ENCODE peak calls at places on chromosomes 12 and 14, in four cellular contexts. I is H1, V is IMR-90, J is kidney. B is an unnamed sample.

GRCh38 chr14:92223027-92223426 is 99.9 kb upstream of the SLC24A4 start:
- DNase-seq in I (no peak), V (no peak), J (no peak), B (no peak)

GRCh38 chr12:52029686-52030085 is 21.6 kb upstream of the NR4A1 start:
- DNase-seq in I (peak; percentile 71), V (peak; percentile 52), J (peak; percentile 74), B (no peak)

GRCh38 chr12:41188058-41188840 is at the start of gene PDZRN4:
- DNase-seq in I (peak; percentile 72), V (no peak), J (peak; percentile 79), B (no peak)

GRCh38 chr12:92145481-92145730 is 240 bp downstream of the BTG1 start:
- DNase-seq in I (no peak), V (no peak), J (no peak), B (no peak)

GRCh38 chr12:130704606-130705005 is 11.5 kb downstream of the RIMBP2 start:
- DNase-seq in I (peak; percentile 38), V (no peak), J (peak; percentile 42), B (no peak)

GRCh38 chr14:76203086-76204001 is 51.6 kb downstream of the GPATCH2L start:
- DNase-seq in I (no peak), V (peak; percentile 100), J (peak; percentile 72), B (no peak)

GRCh38 chr12:51954465-51955361 is 3.2 kb downstream of the ACVR1B start:
- DNase-seq in I (no peak), V (no peak), J (no peak), B (no peak)

GRCh38 chr12:119006749-119007148 is 25.4 kb downstream of the SRRM4 start:
- DNase-seq in I (no peak), V (no peak), J (peak; percentile 48), B (no peak)

GRCh38 chr14:103298620-103299019 is 35.4 kb upstream of the EIF5 start:
- DNase-seq in I (peak; percentile 17), V (no peak), J (no peak), B (no peak)

GRCh38 chr12:89636054-89636775 is 72.4 kb downstream of the ATP2B1 start:
- DNase-seq in I (no peak), V (peak; percentile 79), J (no peak), B (no peak)

GRCh38 chr12:124829008-124829707 is 34.5 kb downstream of the SCARB1 start:
- DNase-seq in I (no peak), V (peak; percentile 85), J (no peak), B (no peak)

GRCh38 chr12:130335517-130336392 is 1.9 kb upstream of the PIWIL1 start:
- DNase-seq in I (peak; percentile 55), V (peak; percentile 34), J (no peak), B (no peak)

GRCh38 chr14:102824832-102825231 is 47.6 kb downstream of the TRAF3 start:
- DNase-seq in I (no peak), V (peak; percentile 86), J (no peak), B (no peak)

GRCh38 chr12:63353559-63353958 is 202.6 kb upstream of the AVPR1A start:
- DNase-seq in I (no peak), V (peak; percentile 2), J (no peak), B (no peak)

GRCh38 chr12:73731658-73732057 is 806.0 kb upstream of the ATXN7L3B start:
- DNase-seq in I (no peak), V (no peak), J (no peak), B (no peak)

GRCh38 chr12:2574536-2574935 is 220.2 kb upstream of the FKBP4 start:
- DNase-seq in I (no peak), V (no peak), J (no peak), B (no peak)

GRCh38 chr12:75820848-75821578 is 210.6 kb downstream of the PHLDA1 start:
- DNase-seq in I (no peak), V (peak; percentile 97), J (no peak), B (no peak)

GRCh38 chr12:38884666-38885065 is 20.7 kb downstream of the CPNE8 start:
- DNase-seq in I (no peak), V (no peak), J (no peak), B (no peak)

GRCh38 chr14:100640481-100641273 is 53.5 kb upstream of the BEGAIN start:
- DNase-seq in I (no peak), V (peak; percentile 28), J (no peak), B (peak; percentile 62)

DNA sequence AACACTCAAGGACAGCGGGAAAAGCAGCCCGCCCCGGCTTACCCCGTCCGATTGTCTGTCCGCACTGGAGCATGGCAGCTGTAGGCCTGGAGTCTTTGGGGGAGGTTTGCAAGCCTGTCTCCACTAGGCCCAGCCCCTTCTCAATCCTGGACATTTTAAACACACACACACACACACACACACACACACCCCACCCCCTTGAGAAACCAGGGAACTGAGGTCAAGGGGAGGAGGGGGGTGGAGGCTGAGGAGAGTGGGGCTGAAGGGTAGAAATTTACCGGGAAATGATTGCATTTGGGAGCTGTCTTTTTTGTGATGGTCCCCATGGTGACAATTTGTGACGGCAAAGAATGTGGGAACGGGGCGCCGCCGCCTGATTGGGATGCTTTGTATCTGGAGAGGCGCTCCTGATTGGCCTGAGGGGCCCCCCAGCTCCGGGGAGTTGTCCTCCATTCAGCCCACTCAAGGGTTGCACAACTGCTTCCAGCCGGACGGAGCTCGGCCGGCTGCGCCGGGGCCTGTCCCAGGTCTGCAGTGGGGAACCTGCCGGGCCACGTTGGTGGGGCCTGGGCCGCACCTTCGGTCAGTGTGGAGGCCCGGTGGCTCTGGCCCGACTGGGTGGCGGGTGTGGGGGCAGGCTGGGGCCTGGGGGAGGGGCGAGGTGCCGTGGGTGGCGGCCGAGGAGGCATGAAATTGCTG is at the start of gene FAM181A:
- DNase-seq in I (no peak), V (no peak), J (peak; percentile 75), B (no peak)
- H3K27ac ChIP-seq in I (no peak within 1 kb of the TSS), V (no peak within 1 kb of the TSS), J (no peak within 1 kb of the TSS), B (no peak within 1 kb of the TSS)

GRCh38 chr12:6548556-6549378 is 7.1 kb downstream of the IFFO1 start:
- DNase-seq in I (no peak), V (peak; percentile 90), J (peak; percentile 70), B (no peak)

GRCh38 chr12:6549379-6550151 is 6.3 kb downstream of the IFFO1 start:
- DNase-seq in I (no peak), V (no peak), J (no peak), B (no peak)

GRCh38 chr12:6546016-6546415 is 9.8 kb downstream of the IFFO1 start:
- DNase-seq in I (no peak), V (no peak), J (no peak), B (no peak)

GRCh38 chr12:6547566-6547965 is 8.3 kb downstream of the IFFO1 start:
- DNase-seq in I (no peak), V (no peak), J (no peak), B (no peak)

GRCh38 chr12:6547987-6548386 is 7.9 kb downstream of the IFFO1 start:
- DNase-seq in I (no peak), V (peak; percentile 89), J (no peak), B (no peak)
- TF ChIP-seq CTCF in I (no peak), V (no peak), J (no peak), B (no peak)

DNA sequence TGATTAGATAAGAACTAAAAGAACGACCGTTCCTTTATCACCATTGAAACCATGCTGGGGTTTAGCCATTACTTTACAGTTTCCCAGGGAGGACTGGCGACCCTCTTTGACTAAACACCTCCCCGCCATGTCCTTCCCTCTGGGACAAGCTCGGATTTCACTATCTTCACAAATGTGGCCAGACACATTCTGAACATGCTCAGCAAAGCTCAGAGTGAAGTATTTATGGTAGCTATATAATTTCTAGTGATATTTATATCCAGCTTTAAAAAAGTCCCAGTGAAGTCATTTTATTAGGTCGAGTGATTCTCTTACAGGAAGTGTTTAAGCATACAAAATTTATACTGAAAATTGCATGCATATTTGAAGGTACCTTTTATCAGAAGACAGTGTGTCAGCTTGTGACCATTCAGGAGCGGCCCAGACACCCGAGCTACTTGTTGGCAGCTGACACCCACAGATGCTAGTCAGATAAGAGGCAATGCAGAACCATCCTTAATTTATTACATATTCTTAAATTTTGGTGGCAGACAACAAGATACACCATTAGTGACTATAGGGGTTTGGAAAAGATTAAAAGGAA is 36.8 kb downstream of the NIN start:
- DNase-seq in I (no peak), V (no peak), J (no peak), B (no peak)
- H3K27ac ChIP-seq in I (no peak overlapping the region), V (no peak overlapping the region), J (no peak overlapping the region), B (no peak overlapping the region)

DNA sequence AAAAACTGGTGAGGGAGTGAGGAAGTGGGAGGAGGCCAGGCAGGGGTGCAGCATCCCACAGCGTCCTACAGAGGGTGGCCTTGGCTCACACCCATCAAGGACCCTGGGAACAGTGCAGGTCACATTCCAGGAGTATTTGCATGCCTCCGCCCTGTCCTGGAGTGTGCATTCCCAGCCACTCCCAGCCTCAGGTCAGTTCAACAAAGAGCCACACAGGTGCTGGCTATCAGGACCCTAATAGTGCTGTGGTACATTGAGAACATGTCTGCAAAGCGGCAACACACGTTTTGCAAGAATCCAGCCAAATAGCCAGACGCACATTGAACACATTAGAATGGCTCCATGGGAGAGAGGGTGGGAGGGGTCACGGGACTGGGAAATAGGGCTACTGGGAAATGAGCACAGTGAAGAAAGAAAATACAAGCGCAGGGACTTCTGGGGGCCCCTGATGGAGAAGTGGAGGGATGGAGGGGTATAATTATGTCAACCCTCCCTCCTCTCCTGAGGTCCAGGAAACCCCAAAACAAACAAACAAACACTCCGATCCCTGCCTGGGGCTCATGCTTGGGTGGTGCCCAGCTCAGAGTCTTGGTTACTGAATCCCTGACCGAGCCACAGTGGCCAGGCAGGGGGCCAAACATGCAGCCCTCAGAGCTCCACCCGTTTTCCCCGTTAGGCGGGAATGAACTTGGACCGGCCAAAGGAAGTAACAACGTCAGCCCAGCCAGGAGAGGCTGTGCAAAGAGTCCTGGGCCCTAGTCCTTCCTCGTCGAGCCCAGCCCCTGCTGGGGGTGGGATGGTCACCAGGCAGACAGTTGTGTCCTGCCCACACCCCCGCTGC is 36.4 kb downstream of the CMKLR1 start:
- DNase-seq in I (no peak), V (no peak), J (peak; percentile 90), B (no peak)
- TF ChIP-seq CTCF in I (peak; percentile 41), V (no peak), J (peak; percentile 4), B (no peak)

GRCh38 chr12:76916170-76916540 is 37.3 kb upstream of the CSRP2 start:
- DNase-seq in I (no peak), V (peak; percentile 27), J (no peak), B (no peak)
- H3K27ac ChIP-seq in I (no peak overlapping the region), V (no peak overlapping the region), J (no peak overlapping the region), B (no peak overlapping the region)

GRCh38 chr12:1502856-1503255 is 91.5 kb downstream of the FBXL14 start:
- DNase-seq in I (peak; percentile 43), V (no peak), J (peak; percentile 45), B (no peak)
- TF ChIP-seq CTCF in I (no peak), V (no peak), J (no peak), B (no peak)

DNA sequence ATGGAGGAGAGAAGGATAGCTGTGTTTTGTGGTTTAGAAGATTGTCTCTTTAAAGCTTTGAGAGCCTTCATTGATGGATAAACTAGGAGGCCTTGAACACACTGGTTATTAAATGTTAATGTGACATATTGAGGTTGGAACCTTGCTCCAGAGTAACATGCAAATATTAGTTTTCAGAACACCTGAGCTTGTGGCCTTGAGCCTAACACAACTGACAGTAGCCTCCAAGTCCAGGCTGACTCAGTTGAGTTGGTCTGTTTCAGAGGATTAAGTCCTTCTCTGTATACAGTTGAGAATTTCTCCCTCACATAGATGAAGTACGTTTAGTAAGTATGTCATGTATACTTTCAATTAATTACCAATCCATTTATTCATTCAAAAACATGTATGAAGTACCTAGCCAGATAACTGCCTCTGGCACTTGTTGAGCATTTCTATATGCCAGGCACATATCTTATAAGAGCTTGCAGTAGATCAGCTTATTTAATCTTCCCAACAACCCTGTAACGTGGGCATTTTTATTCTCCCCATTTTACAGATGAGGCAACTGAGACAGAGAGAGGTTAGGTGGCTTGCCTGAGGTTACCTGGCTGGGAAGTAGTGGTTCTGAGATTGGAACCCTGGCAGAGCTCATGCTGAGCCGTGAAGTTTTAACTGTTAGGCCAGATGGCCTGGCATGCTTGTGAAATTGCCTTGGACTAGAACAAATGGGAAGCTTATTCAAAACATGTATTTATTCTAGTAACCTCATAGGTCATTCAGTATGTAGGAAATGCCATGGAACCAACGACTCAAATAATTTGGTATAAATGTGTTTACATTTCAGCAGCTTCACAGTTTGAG is 63.6 kb downstream of the ELK3 start:
- DNase-seq in I (peak; percentile 34), V (peak; percentile 54), J (no peak), B (no peak)
- H3K27ac ChIP-seq in I (no peak overlapping the region), V (peak overlapping the region; percentile 38), J (no peak overlapping the region), B (peak overlapping the region; percentile 37)

B was measured in CD4-positive, alpha-beta T cell.